ENCODE peak calls at places on chromosome 20, in four cellular contexts. One of them, this sample, is unnamed.
A peak's percentile ranks its signal among the peaks of the same experiment; 100 is the strongest.

GRCh38 chr20:20568604-20569205 is 143.7 kb downstream of the RALGAPA2 start:
- DNase-seq in stomach: no peak
- DNase-seq in left ventricle myocardium inferior: no peak
- DNase-seq in uterus: no peak
- DNase-seq in this sample: no peak

GRCh38 chr20:24819331-24819965 is 129.6 kb upstream of the CST7 start:
- DNase-seq in stomach: no peak
- DNase-seq in left ventricle myocardium inferior: no peak
- DNase-seq in uterus: no peak
- DNase-seq in this sample: no peak

GRCh38 chr20:53981752-53982437 is 88.5 kb downstream of the BCAS1 start:
- DNase-seq in stomach: no peak
- DNase-seq in left ventricle myocardium inferior: no peak
- DNase-seq in uterus: no peak
- DNase-seq in this sample: no peak

GRCh38 chr20:61249626-61250025 is 2.4 kb upstream of the CDH4 start:
- DNase-seq in stomach: no peak
- DNase-seq in left ventricle myocardium inferior: no peak
- DNase-seq in uterus: no peak
- DNase-seq in this sample: no peak

GRCh38 chr20:32199006-32199405 is 8.5 kb downstream of the PLAGL2 start:
- DNase-seq in stomach: no peak
- DNase-seq in left ventricle myocardium inferior: no peak
- DNase-seq in uterus: no peak
- DNase-seq in this sample: no peak

GRCh38 chr20:9319687-9320384 is 194.6 kb upstream of the LAMP5 start:
- DNase-seq in stomach: no peak
- DNase-seq in left ventricle myocardium inferior: no peak
- DNase-seq in uterus: no peak
- DNase-seq in this sample: no peak

GRCh38 chr20:41654292-41654691 is 36.1 kb upstream of the CHD6 start:
- DNase-seq in stomach: peak; percentile 69
- DNase-seq in left ventricle myocardium inferior: no peak
- DNase-seq in uterus: no peak
- DNase-seq in this sample: no peak

GRCh38 chr20:51769941-51770615 is 1.9 kb upstream of the ATP9A start:
- DNase-seq in stomach: no peak
- DNase-seq in left ventricle myocardium inferior: no peak
- DNase-seq in uterus: no peak
- DNase-seq in this sample: no peak

GRCh38 chr20:25237610-25238318 is 10.1 kb upstream of the PYGB start:
- DNase-seq in stomach: no peak
- DNase-seq in left ventricle myocardium inferior: no peak
- DNase-seq in uterus: peak; percentile 50
- DNase-seq in this sample: peak; percentile 81

GRCh38 chr20:38173237-38174156 is 8.4 kb upstream of the TGM2 start:
- DNase-seq in stomach: peak; percentile 40
- DNase-seq in left ventricle myocardium inferior: peak; percentile 46
- DNase-seq in uterus: no peak
- DNase-seq in this sample: peak; percentile 71

GRCh38 chr20:14992961-14993360 is 655.5 kb upstream of the FLRT3 start:
- DNase-seq in stomach: no peak
- DNase-seq in left ventricle myocardium inferior: no peak
- DNase-seq in uterus: no peak
- DNase-seq in this sample: no peak

GRCh38 chr20:60725311-60725906 is 526.7 kb upstream of the CDH4 start:
- DNase-seq in stomach: no peak
- DNase-seq in left ventricle myocardium inferior: no peak
- DNase-seq in uterus: no peak
- DNase-seq in this sample: no peak

GRCh38 chr20:58646703-58647102 is 4.4 kb upstream of the STX16 start:
- DNase-seq in stomach: no peak
- DNase-seq in left ventricle myocardium inferior: no peak
- DNase-seq in uterus: no peak
- DNase-seq in this sample: no peak

GRCh38 chr20:1895674-1896496 is 678 bp downstream of the SIRPA start:
- DNase-seq in stomach: no peak
- DNase-seq in left ventricle myocardium inferior: no peak
- DNase-seq in uterus: peak; percentile 32
- DNase-seq in this sample: no peak

GRCh38 chr20:50628326-50628725 is 63.0 kb downstream of the RIPOR3 start:
- DNase-seq in stomach: no peak
- DNase-seq in left ventricle myocardium inferior: no peak
- DNase-seq in uterus: no peak
- DNase-seq in this sample: no peak

GRCh38 chr20:37357481-37358365 is 11.8 kb downstream of the SRC start:
- DNase-seq in stomach: no peak
- DNase-seq in left ventricle myocardium inferior: no peak
- DNase-seq in uterus: no peak
- DNase-seq in this sample: no peak

GRCh38 chr20:3678198-3678597 is 3.6 kb downstream of the ADAM33 start:
- DNase-seq in stomach: no peak
- DNase-seq in left ventricle myocardium inferior: no peak
- DNase-seq in uterus: no peak
- DNase-seq in this sample: no peak

GRCh38 chr20:3681352-3681930 is 369 bp downstream of the ADAM33 start:
- DNase-seq in stomach: no peak
- DNase-seq in left ventricle myocardium inferior: no peak
- DNase-seq in uterus: no peak
- DNase-seq in this sample: no peak

GRCh38 chr20:3680701-3681351 is 984 bp downstream of the ADAM33 start:
- DNase-seq in stomach: no peak
- DNase-seq in left ventricle myocardium inferior: no peak
- DNase-seq in uterus: no peak
- DNase-seq in this sample: no peak

GRCh38 chr20:3678893-3679720 is 2.7 kb downstream of the ADAM33 start:
- DNase-seq in stomach: no peak
- DNase-seq in left ventricle myocardium inferior: no peak
- DNase-seq in uterus: no peak
- DNase-seq in this sample: no peak

DNA sequence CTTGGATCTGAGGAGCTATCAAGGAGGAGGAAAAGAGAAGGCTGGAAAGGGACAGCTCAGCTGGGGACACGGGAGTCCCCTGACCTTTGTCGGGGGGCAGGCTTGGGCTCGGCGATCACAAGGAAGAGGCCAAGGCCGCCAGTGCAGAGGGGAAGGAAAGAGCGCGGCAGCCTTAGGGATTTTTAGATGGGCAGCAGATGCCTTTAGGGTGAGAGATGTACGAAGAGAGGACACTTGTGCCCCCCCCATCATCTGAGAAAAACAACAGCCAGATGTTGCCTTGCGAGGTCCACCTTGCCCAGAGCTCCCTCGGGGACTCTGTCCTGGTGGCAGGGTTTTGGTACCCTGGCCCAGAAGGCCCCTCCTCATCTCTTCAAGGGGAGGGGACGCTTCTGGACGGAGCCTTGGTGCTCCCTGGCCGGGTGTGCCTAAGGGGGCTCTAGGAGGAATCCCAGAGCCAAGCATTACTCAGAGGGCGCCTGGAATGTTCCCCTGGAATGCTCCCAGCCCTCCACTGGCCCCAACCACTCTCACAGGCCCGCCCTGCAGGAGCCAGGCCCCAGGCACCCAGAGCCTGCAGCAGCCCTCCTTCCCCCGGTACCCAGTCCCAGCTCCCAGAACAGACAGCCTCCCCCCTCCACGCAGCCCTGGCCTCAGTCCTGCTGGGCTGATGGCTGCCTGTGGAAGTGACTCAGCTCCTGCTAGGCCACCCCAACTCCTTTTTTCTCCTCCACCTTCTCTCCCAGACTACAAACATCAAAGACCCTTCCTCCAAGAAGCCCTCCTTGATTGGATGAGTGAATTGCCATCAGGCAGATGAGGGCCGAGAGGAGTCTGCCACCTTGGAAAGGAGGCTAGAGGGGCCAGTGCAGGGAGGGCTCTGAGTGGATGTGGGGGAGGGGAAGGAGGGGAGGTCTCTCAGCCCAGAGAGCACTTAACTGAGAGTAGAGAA is 1.8 kb downstream of the ADAM33 start:
- DNase-seq in stomach: peak; percentile 30
- DNase-seq in left ventricle myocardium inferior: peak; percentile 56
- DNase-seq in uterus: peak; percentile 89
- DNase-seq in this sample: peak; percentile 58
- H3K4me3 ChIP-seq in stomach: peak overlapping the region; percentile 51
- H3K4me3 ChIP-seq in left ventricle myocardium inferior: peak overlapping the region; percentile 72
- H3K4me3 ChIP-seq in uterus: peak overlapping the region; percentile 62
- H3K4me3 ChIP-seq in this sample: peak overlapping the region; percentile 76

GRCh38 chr20:63005862-63006564 is 751 bp downstream of the BHLHE23 start:
- DNase-seq in stomach: no peak
- DNase-seq in left ventricle myocardium inferior: no peak
- DNase-seq in uterus: no peak
- DNase-seq in this sample: no peak

GRCh38 chr20:63003546-63003945 is 3.2 kb downstream of the BHLHE23 start:
- DNase-seq in stomach: no peak
- DNase-seq in left ventricle myocardium inferior: no peak
- DNase-seq in uterus: no peak
- DNase-seq in this sample: no peak

GRCh38 chr20:63004607-63005211 is 2.1 kb downstream of the BHLHE23 start:
- DNase-seq in stomach: no peak
- DNase-seq in left ventricle myocardium inferior: no peak
- DNase-seq in uterus: no peak
- DNase-seq in this sample: no peak

GRCh38 chr20:63006611-63007471 is at the start of gene BHLHE23:
- DNase-seq in stomach: no peak
- DNase-seq in left ventricle myocardium inferior: peak; percentile 30
- DNase-seq in uterus: no peak
- DNase-seq in this sample: no peak

GRCh38 chr20:63005240-63005861 is 1.4 kb downstream of the BHLHE23 start:
- DNase-seq in stomach: no peak
- DNase-seq in left ventricle myocardium inferior: no peak
- DNase-seq in uterus: no peak
- DNase-seq in this sample: no peak
- H3K4me1 ChIP-seq in stomach: peaks cover 53% of the 10 kb centered on the region
- H3K4me1 ChIP-seq in left ventricle myocardium inferior: peaks cover 44% of the 10 kb centered on the region
- H3K4me1 ChIP-seq in uterus: no peaks in the 10 kb centered on the region
- H3K4me1 ChIP-seq in this sample: peaks cover 26% of the 10 kb centered on the region

GRCh38 chr20:48899881-48900280 is 21.6 kb upstream of the ARFGEF2 start:
- DNase-seq in stomach: no peak
- DNase-seq in left ventricle myocardium inferior: no peak
- DNase-seq in uterus: no peak
- DNase-seq in this sample: no peak
- H3K27ac ChIP-seq in stomach: no peak overlapping the region
- H3K27ac ChIP-seq in left ventricle myocardium inferior: no peak overlapping the region
- H3K27ac ChIP-seq in uterus: no peak overlapping the region
- H3K27ac ChIP-seq in this sample: no peak overlapping the region

DNA sequence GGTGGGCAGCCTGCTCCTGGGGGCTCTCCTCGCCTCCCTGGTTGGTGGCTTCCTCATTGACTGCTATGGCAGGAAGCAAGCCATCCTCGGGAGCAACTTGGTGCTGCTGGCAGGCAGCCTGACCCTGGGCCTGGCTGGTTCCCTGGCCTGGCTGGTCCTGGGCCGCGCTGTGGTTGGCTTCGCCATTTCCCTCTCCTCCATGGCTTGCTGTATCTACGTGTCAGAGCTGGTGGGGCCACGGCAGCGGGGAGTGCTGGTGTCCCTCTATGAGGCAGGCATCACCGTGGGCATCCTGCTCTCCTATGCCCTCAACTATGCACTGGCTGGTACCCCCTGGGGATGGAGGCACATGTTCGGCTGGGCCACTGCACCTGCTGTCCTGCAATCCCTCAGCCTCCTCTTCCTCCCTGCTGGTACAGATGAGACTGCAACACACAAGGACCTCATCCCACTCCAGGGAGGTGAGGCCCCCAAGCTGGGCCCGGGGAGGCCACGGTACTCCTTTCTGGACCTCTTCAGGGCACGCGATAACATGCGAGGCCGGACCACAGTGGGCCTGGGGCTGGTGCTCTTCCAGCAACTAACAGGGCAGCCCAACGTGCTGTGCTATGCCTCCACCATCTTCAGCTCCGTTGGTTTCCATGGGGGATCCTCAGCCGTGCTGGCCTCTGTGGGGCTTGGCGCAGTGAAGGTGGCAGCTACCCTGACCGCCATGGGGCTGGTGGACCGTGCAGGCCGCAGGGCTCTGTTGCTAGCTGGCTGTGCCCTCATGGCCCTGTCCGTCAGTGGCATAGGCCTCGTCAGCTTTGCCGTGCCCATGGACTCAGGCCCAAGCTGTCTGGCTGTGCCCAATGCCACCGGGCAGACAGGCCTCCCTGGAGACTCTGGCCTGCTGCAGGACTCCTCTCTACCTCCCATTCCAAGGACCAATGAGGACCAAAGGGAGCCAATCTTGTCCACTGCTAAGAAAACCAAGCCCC is 16.0 kb downstream of the SLC2A10 start:
- DNase-seq in stomach: no peak
- DNase-seq in left ventricle myocardium inferior: no peak
- DNase-seq in uterus: no peak
- DNase-seq in this sample: no peak
- H3K4me3 ChIP-seq in stomach: no peak overlapping the region
- H3K4me3 ChIP-seq in left ventricle myocardium inferior: no peak overlapping the region
- H3K4me3 ChIP-seq in uterus: no peak overlapping the region
- H3K4me3 ChIP-seq in this sample: no peak overlapping the region